ENCODE peak calls at places on chromosome 5, in ten cellular contexts. S, C, Q, W, L, T, G, R, K and J are unnamed samples.

GRCh38 chr5:168874713-168875380 is 295.7 kb upstream of the PANK3 start:
- DNase-seq in L (peak; percentile 76), Q (no peak), S (peak; percentile 24), W (peak; percentile 14), C (peak; percentile 24), G (no peak), R (peak; percentile 23), K (no peak), T (peak; percentile 41), J (no peak)

GRCh38 chr5:12147513-12147912 is 243.3 kb upstream of the CTNND2 start:
- DNase-seq in S (no peak), R (no peak), T (no peak), W (no peak), Q (no peak), C (no peak), L (no peak), K (no peak), G (no peak), J (no peak)

GRCh38 chr5:151675225-151675955 is 11.3 kb downstream of the SPARC start:
- DNase-seq in L (peak; percentile 51), W (no peak), K (no peak), G (no peak), T (no peak), C (peak; percentile 56), R (peak; percentile 55), Q (no peak), S (no peak), J (no peak)

GRCh38 chr5:133785182-133785581 is 172.8 kb upstream of the FSTL4 start:
- DNase-seq in L (peak; percentile 72), K (no peak), S (peak; percentile 15), R (no peak), Q (no peak), C (no peak), G (no peak), W (peak; percentile 2), T (no peak), J (no peak)

GRCh38 chr5:179327026-179327735 is 18.1 kb downstream of the ADAMTS2 start:
- DNase-seq in W (no peak), K (no peak), Q (no peak), C (no peak), R (no peak), G (no peak), T (no peak), L (no peak), S (no peak), J (no peak)

GRCh38 chr5:40649493-40650030 is 30.2 kb upstream of the PTGER4 start:
- DNase-seq in T (no peak), S (no peak), Q (peak; percentile 8), C (no peak), K (no peak), L (no peak), W (no peak), R (no peak), G (no peak), J (no peak)

GRCh38 chr5:150960791-150961396 is 56.1 kb upstream of the ZNF300 start:
- DNase-seq in L (peak; percentile 53), S (peak; percentile 4), C (peak; percentile 2), Q (peak; percentile 48), T (no peak), G (no peak), R (no peak), W (peak; percentile 7), K (no peak), J (no peak)

GRCh38 chr5:69024241-69024651 is 69.6 kb upstream of the SLC30A5 start:
- DNase-seq in C (peak; percentile 19), Q (peak; percentile 53), K (peak; percentile 26), T (peak; percentile 65), R (peak; percentile 52), W (peak; percentile 64), S (peak; percentile 80), L (peak; percentile 82), G (no peak), J (peak; percentile 55)

GRCh38 chr5:6900828-6901227 is 187.6 kb downstream of the TENT4A start:
- DNase-seq in W (no peak), Q (no peak), R (no peak), G (no peak), C (no peak), S (no peak), K (no peak), T (peak; percentile 65), L (peak; percentile 14), J (no peak)

GRCh38 chr5:36897616-36898015 is 21.0 kb downstream of the NIPBL start:
- DNase-seq in Q (no peak), L (no peak), W (no peak), G (no peak), K (no peak), T (no peak), C (peak; percentile 56), R (peak; percentile 60), S (no peak), J (no peak)

GRCh38 chr5:129161830-129162229 is 67.3 kb downstream of the ISOC1 start:
- DNase-seq in K (no peak), R (no peak), L (no peak), C (no peak), S (no peak), Q (no peak), W (no peak), T (no peak), G (no peak), J (no peak)

GRCh38 chr5:13957032-13957645 is 12.7 kb upstream of the DNAH5 start:
- DNase-seq in K (peak; percentile 56), T (peak; percentile 69), C (peak; percentile 59), W (peak; percentile 91), L (peak; percentile 89), S (peak; percentile 52), R (peak; percentile 80), Q (peak; percentile 41), G (no peak), J (peak; percentile 51)

GRCh38 chr5:154403776-154404387 is 41.9 kb upstream of the SAP30L start:
- DNase-seq in C (no peak), T (no peak), S (no peak), K (no peak), R (peak; percentile 26), Q (no peak), G (no peak), W (no peak), L (no peak), J (no peak)

GRCh38 chr5:72241346-72242003 is 78.6 kb downstream of the MRPS27 start:
- DNase-seq in K (no peak), L (no peak), S (no peak), Q (no peak), W (no peak), T (no peak), G (no peak), C (no peak), R (no peak), J (no peak)

GRCh38 chr5:82620957-82621600 is 342.9 kb upstream of the RPS23 start:
- DNase-seq in W (peak; percentile 10), S (no peak), K (no peak), C (peak; percentile 89), Q (no peak), R (no peak), T (no peak), G (no peak), L (no peak), J (no peak)

GRCh38 chr5:148740966-148741742 is 85.3 kb upstream of the ADRB2 start:
- DNase-seq in S (peak; percentile 55), R (peak; percentile 65), Q (peak; percentile 58), K (peak; percentile 33), G (no peak), T (peak; percentile 61), L (peak; percentile 56), W (peak; percentile 96), C (peak; percentile 53), J (peak; percentile 65)
- H3K27ac ChIP-seq in S (no peak overlapping the region), R (no peak overlapping the region), Q (no peak overlapping the region), K (no peak overlapping the region), G (no peak overlapping the region), T (no peak overlapping the region), L (no peak overlapping the region), W (no peak overlapping the region), C (no peak overlapping the region), J (no peak overlapping the region)

DNA sequence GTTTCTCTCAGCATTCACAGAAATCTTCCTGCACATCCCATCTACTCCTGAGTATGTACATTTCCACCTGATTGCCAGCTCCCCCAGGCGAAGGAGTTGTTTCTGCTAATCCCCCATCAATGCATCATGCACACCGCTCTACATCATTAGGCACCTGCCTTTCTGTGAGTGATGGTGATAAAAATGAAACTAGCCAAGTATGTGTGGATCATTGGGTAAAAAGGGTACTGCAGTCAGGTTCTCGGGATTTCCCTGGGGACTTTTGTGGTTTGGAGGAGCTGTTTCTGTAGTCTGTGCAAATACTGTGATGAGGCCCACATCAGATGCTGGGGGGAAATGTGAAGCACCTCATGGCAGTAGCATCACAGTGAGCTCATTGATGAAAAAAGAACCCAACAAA is 30.4 kb downstream of the CAMK4 start:
- DNase-seq in C (peak; percentile 15), K (no peak), T (no peak), Q (peak; percentile 40), L (no peak), G (peak; percentile 95), R (peak; percentile 19), S (no peak), W (no peak), J (no peak)
- H3K4me2 ChIP-seq in C (no peak overlapping the region), K (no peak overlapping the region), T (no peak overlapping the region), Q (peak overlapping the region; percentile 63), L (no peak overlapping the region), G (peak overlapping the region; percentile 61), R (no peak overlapping the region), S (no peak overlapping the region), W (no peak overlapping the region), J (no peak overlapping the region)

DNA sequence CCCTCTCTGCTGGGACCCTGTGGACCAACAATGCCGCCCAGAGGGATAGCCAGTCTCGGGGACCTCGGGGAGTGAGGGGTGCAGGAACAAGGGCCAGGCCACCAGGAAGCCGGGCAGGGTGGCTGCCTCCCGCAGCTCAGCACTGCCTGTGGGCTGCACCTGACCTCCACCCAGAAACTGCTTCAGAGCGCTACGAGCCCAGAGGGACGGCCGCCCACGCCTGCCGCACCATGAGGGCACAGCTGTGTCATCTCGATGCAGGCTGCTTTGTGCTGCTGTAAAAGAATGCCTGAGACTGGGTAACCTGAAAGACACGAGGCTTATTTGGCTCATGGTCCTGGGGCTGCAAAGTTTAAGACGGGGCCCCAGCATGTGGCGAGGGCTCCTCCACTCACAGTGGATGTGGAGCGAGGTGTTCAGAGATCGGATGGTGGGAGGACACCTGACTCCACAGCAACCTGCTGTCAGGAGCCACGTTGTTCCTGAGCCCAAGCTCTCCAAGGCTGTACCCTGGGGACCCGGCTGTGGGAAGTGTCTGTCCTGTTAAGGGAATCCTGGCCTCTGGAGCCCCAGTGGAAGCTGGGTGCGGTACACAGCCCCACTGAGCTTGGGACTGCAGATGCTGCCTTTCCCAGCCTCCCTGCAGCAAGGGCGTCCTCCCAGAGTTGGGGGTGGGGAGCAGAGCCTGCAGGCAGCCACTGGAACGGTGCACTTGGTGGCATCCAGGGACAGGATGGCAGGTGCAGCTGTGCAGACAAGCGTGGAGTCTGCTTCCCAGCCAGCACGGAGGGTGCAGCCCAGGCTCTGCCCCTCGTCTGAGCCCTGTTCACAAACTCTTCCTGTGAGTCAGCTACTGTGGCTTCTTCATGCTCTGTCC is 11.8 kb upstream of the ZDHHC11 start:
- DNase-seq in K (no peak), R (peak; percentile 38), L (no peak), C (peak; percentile 8), W (peak; percentile 12), S (no peak), T (no peak), Q (no peak), G (no peak), J (no peak)
- H3K36me3 ChIP-seq in K (peaks cover 48% of the 10 kb centered on the region), R (peaks cover 2% of the 10 kb centered on the region), L (peaks cover 4% of the 10 kb centered on the region), C (peaks cover 23% of the 10 kb centered on the region), W (peaks cover 33% of the 10 kb centered on the region), S (peaks cover 54% of the 10 kb centered on the region), T (no peaks in the 10 kb centered on the region), Q (peaks cover 59% of the 10 kb centered on the region), G (peaks cover 10% of the 10 kb centered on the region), J (peaks cover 3% of the 10 kb centered on the region)

DNA sequence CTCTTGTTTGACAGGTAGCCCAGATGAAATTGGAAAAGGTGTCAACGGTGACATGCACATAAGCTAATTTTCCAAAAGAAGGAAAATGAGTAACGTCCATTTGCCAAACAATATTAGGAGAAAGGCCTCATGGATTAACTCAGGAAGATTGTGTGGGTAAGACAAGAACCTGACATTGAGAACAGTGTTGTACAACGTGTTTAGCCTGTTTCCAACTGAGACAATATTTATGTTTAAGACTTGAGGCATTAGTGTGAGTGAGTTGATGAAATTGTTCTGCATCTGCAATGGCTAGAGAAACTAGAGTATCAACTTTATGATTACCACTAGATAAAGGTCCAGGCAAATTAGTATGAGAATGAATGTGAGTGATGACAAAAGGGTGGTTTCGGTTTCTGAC is 191.3 kb upstream of the RAI14 start:
- DNase-seq in T (no peak), L (no peak), R (no peak), G (no peak), S (no peak), C (no peak), Q (no peak), W (no peak), K (no peak), J (peak; percentile 32)
- H3K27ac ChIP-seq in T (no peak overlapping the region), L (no peak overlapping the region), R (no peak overlapping the region), G (no peak overlapping the region), S (no peak overlapping the region), C (no peak overlapping the region), Q (no peak overlapping the region), W (no peak overlapping the region), K (no peak overlapping the region), J (no peak overlapping the region)